ENCODE peak calls at places on chromosomes 3 and 15, in nine cellular contexts. G, J, U, W, Q, L, T, R and O are unnamed samples.
A peak's percentile ranks its signal among the peaks of the same experiment; 100 is the strongest.

GRCh38 chr3:147507638-147508286 is 98.6 kb downstream of the ZIC1 start:
- DNase-seq in U (no peak), R (no peak), T (no peak), L (no peak), J (no peak), Q (no peak), W (no peak), G (peak; percentile 59), O (no peak)

GRCh38 chr3:2543247-2543646 is 444.6 kb downstream of the CNTN4 start:
- DNase-seq in L (no peak), Q (no peak), R (no peak), G (no peak), J (no peak), T (no peak), W (no peak), U (no peak), O (no peak)

GRCh38 chr15:73082719-73083275 is 30.5 kb downstream of the NEO1 start:
- DNase-seq in U (no peak), R (no peak), Q (no peak), L (no peak), W (no peak), J (no peak), G (peak; percentile 16), T (no peak), O (no peak)

GRCh38 chr15:61549727-61550126 is 320.6 kb upstream of the RORA start:
- DNase-seq in J (no peak), T (no peak), G (no peak), L (no peak), Q (no peak), W (no peak), U (no peak), R (no peak), O (peak; percentile 62)

GRCh38 chr3:21902956-21903355 is 151.9 kb upstream of the ZNF385D start:
- DNase-seq in W (no peak), J (peak; percentile 78), T (no peak), U (no peak), L (no peak), G (no peak), Q (no peak), R (no peak), O (no peak)

GRCh38 chr3:133474251-133474801 is 74.5 kb downstream of the BFSP2 start:
- DNase-seq in L (no peak), J (no peak), Q (no peak), G (peak; percentile 56), W (no peak), U (peak; percentile 71), R (peak; percentile 59), T (no peak), O (no peak)

GRCh38 chr3:197226179-197226578 is 72.2 kb downstream of the DLG1 start:
- DNase-seq in G (no peak), U (no peak), T (peak; percentile 41), L (no peak), R (peak; percentile 33), J (no peak), Q (no peak), W (no peak), O (no peak)

GRCh38 chr3:171055336-171056178 is 29.0 kb upstream of the SLC2A2 start:
- DNase-seq in J (peak; percentile 96), W (no peak), Q (peak; percentile 28), U (no peak), L (no peak), T (no peak), G (peak; percentile 58), R (no peak), O (no peak)

GRCh38 chr3:177832862-177833261 is 635.6 kb upstream of the TBL1XR1 start:
- DNase-seq in G (peak; percentile 60), L (no peak), R (no peak), J (no peak), T (no peak), U (no peak), W (no peak), Q (no peak), O (no peak)

GRCh38 chr15:87877114-87877810 is 379.3 kb downstream of the NTRK3 start:
- DNase-seq in Q (no peak), R (no peak), G (peak; percentile 93), T (no peak), U (no peak), J (no peak), L (no peak), W (no peak), O (no peak)

GRCh38 chr3:77562089-77562488 is 522.2 kb downstream of the ROBO2 start:
- DNase-seq in R (no peak), T (no peak), Q (no peak), L (no peak), U (no peak), G (no peak), J (no peak), W (no peak), O (no peak)

GRCh38 chr3:33315826-33316225 is 38.6 kb downstream of the FBXL2 start:
- DNase-seq in T (no peak), G (peak; percentile 65), R (no peak), Q (no peak), L (no peak), U (no peak), W (no peak), J (peak; percentile 71), O (no peak)

GRCh38 chr3:52315977-52316764 is at the start of gene DNAH1:
- DNase-seq in J (no peak), R (peak; percentile 39), W (no peak), T (no peak), U (no peak), L (no peak), Q (no peak), G (no peak), O (peak; percentile 16)

GRCh38 chr15:29699791-29700190 is 122.5 kb downstream of the TJP1 start:
- DNase-seq in R (no peak), Q (no peak), W (no peak), U (no peak), L (no peak), G (no peak), T (no peak), J (no peak), O (no peak)

GRCh38 chr15:38846351-38846750 is 281.7 kb upstream of the RASGRP1 start:
- DNase-seq in G (no peak), W (no peak), J (no peak), U (no peak), R (no peak), L (no peak), Q (no peak), T (no peak), O (no peak)

GRCh38 chr3:10693457-10693856 is 122.6 kb upstream of the SLC6A11 start:
- DNase-seq in L (no peak), Q (no peak), R (no peak), W (no peak), J (no peak), G (peak; percentile 13), T (peak; percentile 27), U (no peak), O (no peak)
- TF ChIP-seq CTCF in L (no peak), Q (no peak), R (peak; percentile 30), W (no peak), J (no peak), G (peak; percentile 25), T (peak; percentile 63), U (no peak), O (peak; percentile 54)

GRCh38 chr3:152444029-152444641 is 175.4 kb downstream of the MBNL1 start:
- DNase-seq in J (peak; percentile 63), T (peak; percentile 67), U (no peak), Q (peak; percentile 7), L (no peak), W (no peak), G (peak; percentile 78), R (peak; percentile 28), O (no peak)

GRCh38 chr3:152445227-152445626 is 176.5 kb downstream of the MBNL1 start:
- DNase-seq in G (no peak), J (no peak), U (no peak), Q (no peak), L (no peak), R (no peak), W (no peak), T (no peak), O (no peak)

GRCh38 chr3:152447509-152447908 is 178.8 kb downstream of the MBNL1 start:
- DNase-seq in J (no peak), W (no peak), U (no peak), R (no peak), G (no peak), L (no peak), T (no peak), Q (no peak), O (no peak)

GRCh38 chr3:152446495-152446894 is 177.8 kb downstream of the MBNL1 start:
- DNase-seq in Q (no peak), J (no peak), T (no peak), G (no peak), W (no peak), L (no peak), U (peak; percentile 41), R (no peak), O (no peak)

GRCh38 chr3:152443212-152444023 is 174.7 kb downstream of the MBNL1 start:
- DNase-seq in R (no peak), L (no peak), J (no peak), W (no peak), T (no peak), U (no peak), Q (no peak), G (no peak), O (no peak)
- H3K4me1 ChIP-seq in R (no peaks in the 10 kb centered on the region), L (peaks cover 56% of the 10 kb centered on the region), J (no peaks in the 10 kb centered on the region), W (peaks cover 39% of the 10 kb centered on the region), T (peaks cover 10% of the 10 kb centered on the region), U (no peaks in the 10 kb centered on the region), Q (peaks cover 31% of the 10 kb centered on the region), G (peaks cover 13% of the 10 kb centered on the region), O (peaks cover 9% of the 10 kb centered on the region)

GRCh38 chr3:45062697-45063070 is 36.6 kb downstream of the CLEC3B start:
- DNase-seq in J (no peak), G (no peak), Q (no peak), W (no peak), U (no peak), L (no peak), R (no peak), T (no peak), O (no peak)
- H3K27ac ChIP-seq in J (no peak overlapping the region), G (no peak overlapping the region), Q (no peak overlapping the region), W (peak overlapping the region; percentile 32), U (no peak overlapping the region), L (no peak overlapping the region), R (no peak overlapping the region), T (no peak overlapping the region), O (peak overlapping the region; percentile 8)

GRCh38 chr3:69565316-69565715 is 173.9 kb upstream of the MITF start:
- DNase-seq in W (no peak), Q (no peak), T (no peak), G (no peak), R (no peak), U (no peak), L (no peak), J (no peak), O (no peak)

GRCh38 chr3:69558912-69559311 is 173.0 kb upstream of the FRMD4B start:
- DNase-seq in J (no peak), L (no peak), Q (no peak), W (no peak), G (peak; percentile 96), R (no peak), T (no peak), U (no peak), O (no peak)

GRCh38 chr3:69563968-69564367 is 175.3 kb upstream of the MITF start:
- DNase-seq in G (no peak), L (no peak), Q (no peak), U (no peak), J (no peak), R (no peak), T (no peak), W (no peak), O (no peak)

GRCh38 chr3:69562001-69562400 is 176.1 kb upstream of the FRMD4B start:
- DNase-seq in T (no peak), R (no peak), J (no peak), W (no peak), Q (no peak), L (no peak), U (no peak), G (peak; percentile 88), O (no peak)

GRCh38 chr3:69560818-69561217 is 174.9 kb upstream of the FRMD4B start:
- DNase-seq in R (no peak), U (no peak), G (peak; percentile 41), T (no peak), J (no peak), W (no peak), Q (no peak), L (no peak), O (no peak)
- TF ChIP-seq CTCF in R (no peak), U (no peak), G (no peak), T (no peak), J (no peak), W (peak; percentile 22), Q (no peak), L (no peak), O (no peak)